ENCODE peak calls at places on chromosomes 5 and 9, in seven cellular contexts. J is upper lobe of right lung, C is heart right ventricle, R is PC-9, V is fibroblast of pulmonary artery, Y is fibroblast of mammary gland, P is GM12864. G is an unnamed sample.

GRCh38 chr9:109382182-109382581 is 61.3 kb upstream of the EPB41L4B start:
- DNase-seq in J (no peak), C (no peak), R (no peak), V (no peak), Y (no peak), P (no peak), G (no peak)

GRCh38 chr9:109705515-109705914 is 74.5 kb upstream of the PALM2AKAP2 start:
- DNase-seq in J (no peak), C (no peak), R (no peak), V (peak; percentile 40), Y (peak; percentile 72), P (no peak), G (peak; percentile 23)

GRCh38 chr5:72441861-72442540 is 65.2 kb downstream of the ZNF366 start:
- DNase-seq in J (no peak), C (no peak), R (peak; percentile 43), V (peak; percentile 88), Y (peak; percentile 98), P (no peak), G (peak; percentile 94)

GRCh38 chr9:82582693-82583092 is 480.2 kb downstream of the RASEF start:
- DNase-seq in J (no peak), C (no peak), R (no peak), V (no peak), Y (no peak), P (no peak), G (no peak)

GRCh38 chr5:148730272-148730954 is 76.1 kb upstream of the HTR4 start:
- DNase-seq in J (no peak), C (no peak), R (no peak), V (peak; percentile 35), Y (peak; percentile 71), P (no peak), G (peak; percentile 49)

GRCh38 chr9:23587903-23588302 is 238.1 kb downstream of the ELAVL2 start:
- DNase-seq in J (no peak), C (no peak), R (no peak), V (no peak), Y (no peak), P (no peak), G (no peak)

GRCh38 chr5:31122998-31123950 is 70.2 kb upstream of the CDH6 start:
- DNase-seq in J (no peak), C (no peak), R (no peak), V (no peak), Y (no peak), P (no peak), G (peak; percentile 86)

GRCh38 chr9:109101810-109102209 is 17.9 kb downstream of the TMEM245 start:
- DNase-seq in J (no peak), C (no peak), R (peak; percentile 95), V (peak; percentile 84), Y (peak; percentile 80), P (no peak), G (peak; percentile 91)

GRCh38 chr5:95940758-95941682 is 20.6 kb downstream of the ELL2 start:
- DNase-seq in J (no peak), C (no peak), R (no peak), V (peak; percentile 33), Y (no peak), P (no peak), G (no peak)

GRCh38 chr9:130157079-130157478 is 15.1 kb upstream of the NCS1 start:
- DNase-seq in J (no peak), C (no peak), R (no peak), V (no peak), Y (no peak), P (no peak), G (no peak)

GRCh38 chr9:130159057-130159456 is 13.1 kb upstream of the NCS1 start:
- DNase-seq in J (no peak), C (no peak), R (no peak), V (no peak), Y (no peak), P (no peak), G (no peak)

GRCh38 chr9:130154816-130155215 is 17.4 kb upstream of the NCS1 start:
- DNase-seq in J (no peak), C (no peak), R (no peak), V (no peak), Y (no peak), P (no peak), G (no peak)

GRCh38 chr9:130155647-130156046 is 16.6 kb upstream of the NCS1 start:
- DNase-seq in J (no peak), C (no peak), R (no peak), V (no peak), Y (no peak), P (no peak), G (no peak)

GRCh38 chr9:130156672-130157071 is 15.5 kb upstream of the NCS1 start:
- DNase-seq in J (no peak), C (no peak), R (no peak), V (no peak), Y (no peak), P (no peak), G (no peak)
- TF ChIP-seq CTCF in J (no peak), C (peak; percentile 20), R (no peak), V (no peak), Y (no peak), P (no peak), G (no peak)

GRCh38 chr5:132428811-132429440 is 59.4 kb downstream of the SLC22A5 start:
- DNase-seq in J (no peak), C (no peak), R (peak; percentile 67), V (peak; percentile 65), Y (peak; percentile 71), P (no peak), G (peak; percentile 78)
- H3K4me3 ChIP-seq in J (no peak overlapping the region), C (no peak overlapping the region), R (no peak overlapping the region), V (no peak overlapping the region), Y (no peak overlapping the region), P (no peak overlapping the region), G (no peak overlapping the region)

DNA sequence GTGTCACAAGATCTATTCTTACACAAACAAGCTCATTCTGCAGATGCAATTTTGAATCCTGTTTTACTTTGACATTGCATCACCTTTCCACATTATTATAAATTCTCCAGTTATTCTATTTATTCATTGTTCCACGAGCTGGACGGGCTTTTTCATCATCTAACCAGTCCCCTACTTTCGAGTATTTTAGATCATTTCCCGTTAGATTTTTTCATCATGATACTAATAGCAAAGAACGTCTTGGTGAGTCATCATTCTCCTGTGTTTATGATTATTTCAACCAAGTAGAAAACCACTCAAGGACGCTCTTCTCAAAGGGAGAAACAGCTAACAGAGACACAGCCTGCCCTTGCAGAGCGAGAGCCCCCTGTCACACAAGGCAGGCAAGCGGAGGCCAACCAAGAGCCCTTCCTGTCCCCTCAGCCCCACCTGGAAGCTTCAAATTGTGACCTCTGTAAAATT is 15.1 kb downstream of the BBLN start:
- DNase-seq in J (no peak), C (no peak), R (no peak), V (peak; percentile 39), Y (peak; percentile 58), P (no peak), G (peak; percentile 69)
- TF ChIP-seq CTCF in J (no peak), C (no peak), R (no peak), V (no peak), Y (no peak), P (no peak), G (no peak)

GRCh38 chr9:35027361-35027760 is 37.8 kb downstream of the DNAJB5 start:
- DNase-seq in J (no peak), C (no peak), R (no peak), V (no peak), Y (no peak), P (no peak), G (no peak)

GRCh38 chr9:35029241-35029640 is 39.7 kb downstream of the DNAJB5 start:
- DNase-seq in J (no peak), C (no peak), R (no peak), V (no peak), Y (no peak), P (no peak), G (no peak)

GRCh38 chr9:35028341-35028740 is 38.8 kb downstream of the DNAJB5 start:
- DNase-seq in J (no peak), C (no peak), R (no peak), V (no peak), Y (peak; percentile 24), P (no peak), G (no peak)

GRCh38 chr9:35027871-35028270 is 38.3 kb downstream of the DNAJB5 start:
- DNase-seq in J (no peak), C (no peak), R (no peak), V (no peak), Y (no peak), P (no peak), G (no peak)

DNA sequence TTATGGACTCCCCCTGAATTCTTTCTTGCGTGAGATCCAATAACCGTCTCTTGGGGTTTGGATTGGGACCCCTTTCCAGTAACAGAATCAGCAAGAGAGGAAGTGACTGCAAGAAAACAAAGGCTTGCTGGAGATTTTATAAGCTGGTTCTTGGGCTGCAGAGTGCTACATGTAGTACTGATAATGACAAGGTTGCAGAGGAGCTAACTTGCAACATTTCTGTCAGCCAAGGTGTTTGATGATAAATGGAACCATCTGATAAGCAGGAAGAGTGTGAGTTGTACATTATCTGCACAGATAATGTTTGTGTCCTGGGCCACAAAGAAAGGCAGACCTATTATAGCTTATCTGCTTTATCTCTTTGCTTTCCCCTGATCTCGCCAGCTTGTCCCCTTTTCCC is 37.1 kb downstream of the DNAJB5 start:
- DNase-seq in J (no peak), C (no peak), R (no peak), V (peak; percentile 28), Y (no peak), P (no peak), G (no peak)
- H3K4me3 ChIP-seq in J (no peak overlapping the region), C (no peak overlapping the region), R (no peak overlapping the region), V (no peak overlapping the region), Y (no peak overlapping the region), P (no peak overlapping the region), G (no peak overlapping the region)

DNA sequence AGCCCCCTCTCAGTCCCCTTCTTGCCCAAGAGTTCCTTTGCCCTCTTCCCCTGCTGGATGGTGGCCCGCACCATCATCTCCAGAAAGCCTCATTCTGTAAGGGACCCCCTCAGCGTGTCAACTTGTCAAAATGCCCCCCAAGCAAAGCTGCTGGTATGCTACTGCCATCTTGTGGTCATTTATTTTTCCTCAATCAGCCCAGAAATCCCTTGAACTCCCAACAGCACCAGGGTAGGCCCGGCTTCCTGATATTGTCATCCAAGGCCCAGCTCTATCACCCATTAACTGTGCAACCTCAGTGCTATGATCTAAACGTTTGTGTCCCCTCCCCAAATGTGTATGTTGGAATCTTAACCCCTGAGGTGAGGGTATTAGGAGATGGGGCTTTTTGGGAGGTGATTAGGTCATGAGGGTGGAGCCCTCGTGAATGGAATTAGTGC is 53.2 kb upstream of the FBXW11 start:
- DNase-seq in J (no peak), C (no peak), R (no peak), V (peak; percentile 44), Y (peak; percentile 17), P (no peak), G (no peak)
- TF ChIP-seq CTCF in J (peak; percentile 47), C (peak; percentile 62), R (peak; percentile 72), V (peak; percentile 58), Y (peak; percentile 60), P (peak; percentile 42), G (peak; percentile 57)